ENCODE peak calls at places on chromosomes 16 and 17, in eight cellular contexts. S is cardiac muscle cell, W is psoas muscle, E is GM13976, P is esophagus squamous epithelium, I is GM12865, Y is AG09319, H is fibroblast of pulmonary artery. M is an unnamed sample.

GRCh38 chr16:75095204-75095621 is 21.4 kb downstream of the LDHD start:
- DNase-seq in Y (no peak), E (peak; percentile 47), W (no peak), H (no peak), I (no peak), S (no peak), P (no peak), M (no peak)

GRCh38 chr16:55661842-55662479 is 6.2 kb downstream of the SLC6A2 start:
- DNase-seq in P (no peak), Y (no peak), S (no peak), H (no peak), W (no peak), I (no peak), E (no peak), M (no peak)

GRCh38 chr17:59839646-59840328 is 53.0 kb downstream of the TUBD1 start:
- DNase-seq in S (peak; percentile 71), I (peak; percentile 34), Y (peak; percentile 22), W (no peak), E (no peak), P (no peak), H (peak; percentile 71), M (no peak)

GRCh38 chr17:58352843-58353719 is 1.1 kb upstream of the SUPT4H1 start:
- DNase-seq in W (no peak), H (peak; percentile 35), Y (no peak), E (peak; percentile 41), I (peak; percentile 72), S (peak; percentile 53), P (no peak), M (no peak)

GRCh38 chr17:81385320-81386111 is 9.7 kb upstream of the BAHCC1 start:
- DNase-seq in H (no peak), S (peak; percentile 45), E (no peak), I (no peak), Y (no peak), W (no peak), P (no peak), M (no peak)

GRCh38 chr16:86355538-86355937 is 154.8 kb upstream of the FOXF1 start:
- DNase-seq in E (no peak), S (peak; percentile 62), I (no peak), P (no peak), W (no peak), H (peak; percentile 49), Y (peak; percentile 58), M (no peak)

GRCh38 chr17:44830359-44831269 is 527 bp upstream of the GJC1 start:
- DNase-seq in W (no peak), S (peak; percentile 52), E (peak; percentile 46), H (peak; percentile 45), Y (no peak), P (no peak), I (no peak), M (no peak)

GRCh38 chr16:30418350-30419181 is 11.2 kb downstream of the ZNF771 start:
- DNase-seq in I (no peak), Y (no peak), H (no peak), E (no peak), W (no peak), S (no peak), P (no peak), M (no peak)

GRCh38 chr17:6474906-6475305 is 30.7 kb downstream of the PIMREG start:
- DNase-seq in I (no peak), P (no peak), S (no peak), H (no peak), Y (no peak), W (no peak), E (no peak), M (no peak)

GRCh38 chr17:10380631-10381408 is 8.0 kb upstream of the MYH13 start:
- DNase-seq in Y (no peak), W (no peak), P (no peak), S (peak; percentile 70), I (no peak), H (peak; percentile 62), E (no peak), M (no peak)

GRCh38 chr17:38584350-38584925 is 21.3 kb downstream of the SRCIN1 start:
- DNase-seq in Y (peak; percentile 27), P (no peak), I (peak; percentile 68), W (peak; percentile 75), E (peak; percentile 88), S (peak; percentile 72), H (peak; percentile 59), M (peak; percentile 84)

GRCh38 chr17:2723505-2723996 is 12.0 kb upstream of the CLUH start:
- DNase-seq in W (no peak), S (no peak), Y (no peak), P (no peak), I (no peak), H (no peak), E (no peak), M (no peak)

GRCh38 chr16:658679-659571 is 9.0 kb upstream of the RHOT2 start:
- DNase-seq in W (no peak), E (no peak), I (no peak), Y (no peak), P (no peak), S (no peak), H (no peak), M (no peak)
- TF ChIP-seq CTCF in W (no peak), E (no peak), I (no peak), Y (no peak), P (no peak), S (peak; percentile 15), H (no peak), M (no peak)

GRCh38 chr17:77381731-77382130 is 241.0 kb downstream of the SEC14L1 start:
- DNase-seq in W (no peak), I (no peak), P (no peak), H (no peak), Y (no peak), S (no peak), E (no peak), M (no peak)
- TF ChIP-seq CTCF in W (no peak), I (no peak), P (no peak), H (no peak), Y (no peak), S (no peak), E (no peak), M (no peak)

DNA sequence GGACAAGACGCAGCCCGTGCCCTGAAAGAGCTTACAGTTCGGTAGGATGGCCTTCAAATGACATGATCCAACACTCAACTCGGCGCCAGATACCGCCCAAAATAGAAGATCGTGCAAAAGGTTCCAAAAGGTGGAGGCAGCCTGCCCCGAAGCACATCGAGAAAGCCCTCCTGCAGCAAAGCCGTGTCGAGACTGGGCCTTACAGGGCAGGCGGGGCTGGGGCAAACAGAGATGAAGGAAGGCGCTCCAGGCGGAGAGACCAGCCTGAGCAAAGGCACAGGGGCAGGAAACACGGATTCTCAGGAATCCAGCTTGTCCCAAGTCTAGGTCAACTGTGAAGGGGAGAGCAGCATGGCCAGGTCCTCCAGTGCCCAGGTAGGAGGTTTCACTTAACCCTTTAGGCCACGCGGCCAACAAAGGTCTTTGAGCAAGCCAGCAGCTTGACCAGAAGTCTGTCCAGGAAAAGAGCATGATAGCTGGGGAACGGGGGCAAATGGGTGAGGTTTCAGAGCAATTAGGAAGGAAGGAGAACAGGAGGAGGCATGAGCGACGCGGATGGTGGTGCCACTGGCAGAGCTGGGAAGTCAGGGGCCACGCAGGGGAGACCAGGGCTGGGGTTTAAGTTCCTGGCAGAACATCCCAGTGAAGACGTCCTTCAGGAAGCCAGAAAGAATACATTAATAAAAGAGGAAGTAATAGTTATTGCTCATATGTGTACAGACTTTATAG is 21.2 kb upstream of the EIF1 start:
- DNase-seq in Y (no peak), H (no peak), I (no peak), E (peak; percentile 31), P (no peak), S (no peak), W (no peak), M (peak; percentile 29)
- TF ChIP-seq CTCF in Y (no peak), H (no peak), I (no peak), E (no peak), P (no peak), S (no peak), W (no peak), M (no peak)

DNA sequence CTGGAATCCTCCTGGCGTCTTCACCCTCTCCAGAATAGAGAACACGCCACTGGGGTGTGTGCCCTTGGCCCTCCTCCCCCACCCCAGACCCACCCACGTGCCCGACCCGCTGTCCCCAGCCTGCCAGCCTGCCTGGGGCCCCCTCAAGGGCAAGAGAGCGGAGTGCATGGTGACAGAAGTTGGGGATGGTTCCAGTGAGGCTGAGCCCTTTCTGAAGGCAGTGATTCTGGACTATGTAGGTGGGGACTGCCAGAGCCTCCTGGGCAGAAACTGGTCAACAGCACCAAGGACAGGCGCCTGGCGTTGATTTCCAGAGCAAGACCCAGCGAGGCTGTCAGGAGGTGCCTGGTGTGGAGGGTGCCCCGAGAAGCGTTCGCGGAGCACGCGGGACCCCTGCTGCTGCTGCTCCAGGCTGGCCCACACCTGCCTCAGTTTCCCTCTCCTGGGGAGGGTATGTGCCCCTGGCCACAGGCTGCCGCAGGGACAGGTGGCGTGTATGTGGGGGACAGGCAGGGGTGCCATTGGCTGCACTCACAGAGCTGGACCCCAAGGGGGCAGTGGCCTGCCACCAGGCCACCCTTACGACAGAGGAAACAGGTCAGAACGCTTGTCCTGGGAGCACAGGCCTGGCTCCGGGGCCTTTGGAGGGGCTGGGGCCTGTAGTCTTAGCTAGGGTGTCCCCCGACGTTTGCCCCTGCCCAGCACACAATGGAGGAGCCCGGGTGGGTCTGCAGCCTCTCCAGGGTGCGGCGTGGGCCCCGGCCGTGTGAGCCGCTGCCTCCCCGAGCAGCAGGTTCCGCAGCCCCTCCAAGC is 1.2 kb downstream of the SSTR5 start:
- DNase-seq in P (no peak), H (no peak), W (no peak), I (no peak), Y (no peak), E (no peak), S (no peak), M (no peak)
- TF ChIP-seq CTCF in P (no peak), H (no peak), W (no peak), I (no peak), Y (no peak), E (no peak), S (no peak), M (no peak)

GRCh38 chr16:69019811-69020210 is 85.6 kb upstream of the HAS3 start:
- DNase-seq in H (no peak), I (no peak), W (no peak), S (no peak), Y (no peak), P (no peak), E (no peak), M (no peak)
- TF ChIP-seq CTCF in H (no peak), I (no peak), W (no peak), S (no peak), Y (no peak), P (no peak), E (no peak), M (no peak)

GRCh38 chr17:30929081-30929633 is 7.4 kb downstream of the ADAP2 start:
- DNase-seq in H (no peak), S (no peak), E (no peak), I (no peak), P (no peak), W (no peak), Y (no peak), M (no peak)
- TF ChIP-seq CTCF in H (no peak), S (no peak), E (no peak), I (no peak), P (no peak), W (no peak), Y (no peak), M (no peak)